ENCODE peak calls at places on chromosome 19, in five cellular contexts. N, Y, E, P and W are unnamed samples.

GRCh38 chr19:55103190-55103589 is 14.2 kb downstream of the PPP1R12C start:
- DNase-seq in Y (no peak), P (no peak), E (no peak), N (no peak), W (no peak)

GRCh38 chr19:36331353-36332228 is 47.4 kb downstream of the ZFP14 start:
- DNase-seq in P (peak), E (peak), N (peak), Y (peak), W (peak)

GRCh38 chr19:55549500-55550320 is 4.4 kb upstream of the SBK3 start:
- DNase-seq in E (peak), Y (no peak), N (no peak), P (peak), W (no peak)

GRCh38 chr19:17061691-17062090 is 13.6 kb downstream of the HAUS8 start:
- DNase-seq in P (no peak), N (no peak), E (no peak), Y (no peak), W (no peak)

GRCh38 chr19:47573076-47574026 is at the start of gene ZNF541:
- DNase-seq in P (no peak), Y (peak), E (no peak), N (no peak), W (peak)

GRCh38 chr19:18294467-18294864 is 13.0 kb upstream of the JUND start:
- DNase-seq in E (no peak), Y (peak), N (no peak), P (no peak), W (peak)

GRCh38 chr19:50266041-50266440 is 62.6 kb downstream of the MYH14 start:
- DNase-seq in P (no peak), E (no peak), N (no peak), Y (no peak), W (no peak)

GRCh38 chr19:8899356-8899755 is 67.2 kb downstream of the MBD3L1 start:
- DNase-seq in Y (no peak), P (no peak), N (no peak), E (no peak), W (no peak)

GRCh38 chr19:8528500-8528899 is 14.5 kb upstream of the ZNF414 start:
- DNase-seq in P (no peak), N (no peak), E (no peak), Y (no peak), W (no peak)

GRCh38 chr19:22619371-22619770 is 14.8 kb upstream of the ZNF492 start:
- DNase-seq in E (no peak), N (no peak), P (no peak), Y (no peak), W (no peak)

GRCh38 chr19:6802336-6803035 is 30.0 kb downstream of the VAV1 start:
- DNase-seq in P (no peak), Y (peak), E (no peak), N (peak), W (no peak)

GRCh38 chr19:29578349-29578748 is 27.7 kb upstream of the POP4 start:
- DNase-seq in Y (no peak), P (no peak), N (no peak), E (no peak), W (no peak)

GRCh38 chr19:45130888-45131615 is 29.7 kb downstream of the NKPD1 start:
- DNase-seq in E (no peak), P (no peak), N (no peak), Y (no peak), W (no peak)

GRCh38 chr19:10962863-10963262 is 2.0 kb downstream of the SMARCA4 start:
- DNase-seq in Y (no peak), E (no peak), P (no peak), N (no peak), W (no peak)

GRCh38 chr19:54903303-54903702 is 2.6 kb upstream of the NCR1 start:
- DNase-seq in E (no peak), P (no peak), N (no peak), Y (no peak), W (no peak)

GRCh38 chr19:16199275-16199932 is 1.7 kb downstream of the AP1M1 start:
- DNase-seq in N (no peak), E (no peak), Y (peak), P (no peak), W (no peak)